ENCODE peak calls at places on chromosomes 5 and 9, in five cellular contexts. One of them, this sample, is unnamed.
A peak's percentile ranks its signal among the peaks of the same experiment; 100 is the strongest.

GRCh38 chr5:66452109-66452508 is 144.1 kb upstream of the MAST4 start:
- DNase-seq in CD8-positive, alpha-beta T cell: no peak
- DNase-seq in keratinocyte: no peak
- DNase-seq in GM23338: no peak
- DNase-seq in GM23248: no peak
- DNase-seq in this sample: no peak

GRCh38 chr5:171913987-171914273 is 92.5 kb downstream of the FBXW11 start:
- DNase-seq in GM23338: no peak
- DNase-seq in keratinocyte: no peak
- DNase-seq in GM23248: peak; percentile 46
- DNase-seq in CD8-positive, alpha-beta T cell: no peak
- DNase-seq in this sample: no peak

GRCh38 chr9:37925786-37926736 is 22.1 kb upstream of the SLC25A51 start:
- DNase-seq in CD8-positive, alpha-beta T cell: no peak
- DNase-seq in GM23248: peak; percentile 44
- DNase-seq in keratinocyte: no peak
- DNase-seq in GM23338: no peak
- DNase-seq in this sample: no peak

GRCh38 chr5:73312872-73313510 is 135.6 kb downstream of the FOXD1 start:
- DNase-seq in keratinocyte: no peak
- DNase-seq in GM23248: peak; percentile 73
- DNase-seq in GM23338: no peak
- DNase-seq in CD8-positive, alpha-beta T cell: no peak
- DNase-seq in this sample: no peak

GRCh38 chr5:5583023-5583765 is 160.7 kb downstream of the ICE1 start:
- DNase-seq in keratinocyte: no peak
- DNase-seq in CD8-positive, alpha-beta T cell: no peak
- DNase-seq in GM23338: no peak
- DNase-seq in GM23248: no peak
- DNase-seq in this sample: no peak

GRCh38 chr5:108788142-108788541 is 40.4 kb downstream of the FER start:
- DNase-seq in keratinocyte: no peak
- DNase-seq in GM23338: no peak
- DNase-seq in GM23248: peak; percentile 24
- DNase-seq in CD8-positive, alpha-beta T cell: no peak
- DNase-seq in this sample: no peak

GRCh38 chr5:150272531-150272930 is 17.0 kb downstream of the CAMK2A start:
- DNase-seq in keratinocyte: no peak
- DNase-seq in GM23248: peak; percentile 55
- DNase-seq in GM23338: peak; percentile 86
- DNase-seq in CD8-positive, alpha-beta T cell: no peak
- DNase-seq in this sample: peak; percentile 66

GRCh38 chr5:43636076-43636475 is 33.1 kb downstream of the NNT start:
- DNase-seq in keratinocyte: no peak
- DNase-seq in GM23338: no peak
- DNase-seq in CD8-positive, alpha-beta T cell: no peak
- DNase-seq in GM23248: peak; percentile 7
- DNase-seq in this sample: no peak

GRCh38 chr9:94767331-94768099 is 41.0 kb downstream of the AOPEP start:
- DNase-seq in GM23338: no peak
- DNase-seq in GM23248: peak; percentile 23
- DNase-seq in CD8-positive, alpha-beta T cell: no peak
- DNase-seq in keratinocyte: no peak
- DNase-seq in this sample: no peak

GRCh38 chr5:88883059-88883565 is at the start of gene MEF2C:
- DNase-seq in keratinocyte: no peak
- DNase-seq in GM23248: peak; percentile 87
- DNase-seq in GM23338: peak; percentile 59
- DNase-seq in CD8-positive, alpha-beta T cell: no peak
- DNase-seq in this sample: peak; percentile 41

GRCh38 chr5:88879724-88880123 is 3.3 kb downstream of the MEF2C start:
- DNase-seq in GM23248: no peak
- DNase-seq in keratinocyte: no peak
- DNase-seq in CD8-positive, alpha-beta T cell: no peak
- DNase-seq in GM23338: no peak
- DNase-seq in this sample: no peak

GRCh38 chr5:88880196-88880595 is 2.8 kb downstream of the MEF2C start:
- DNase-seq in keratinocyte: no peak
- DNase-seq in GM23248: no peak
- DNase-seq in GM23338: no peak
- DNase-seq in CD8-positive, alpha-beta T cell: no peak
- DNase-seq in this sample: no peak

GRCh38 chr5:88882321-88883038 is 504 bp downstream of the MEF2C start:
- DNase-seq in keratinocyte: no peak
- DNase-seq in GM23248: peak; percentile 40
- DNase-seq in GM23338: no peak
- DNase-seq in CD8-positive, alpha-beta T cell: no peak
- DNase-seq in this sample: no peak

DNA sequence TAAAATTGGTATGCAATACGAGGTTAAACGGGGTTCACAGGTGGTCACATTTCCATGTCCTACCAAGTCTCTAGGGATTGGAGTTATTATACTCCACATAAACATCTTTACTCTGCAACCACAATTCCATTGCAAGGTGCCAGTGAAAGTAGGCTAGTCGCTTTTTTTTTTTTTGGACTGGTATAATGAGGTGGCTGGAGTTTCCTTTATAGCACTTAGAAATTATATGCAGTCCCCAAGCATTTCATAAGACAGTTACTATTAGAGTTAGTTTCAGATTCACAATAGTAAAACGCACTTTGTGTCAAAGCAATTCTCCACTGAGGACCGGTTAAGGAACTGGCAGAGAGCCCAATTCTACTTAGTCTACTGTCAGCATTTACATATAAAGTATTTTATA is 1.4 kb downstream of the MEF2C start:
- DNase-seq in GM23338: no peak
- DNase-seq in keratinocyte: no peak
- DNase-seq in CD8-positive, alpha-beta T cell: no peak
- DNase-seq in GM23248: peak; percentile 54
- DNase-seq in this sample: no peak
- H3K27ac ChIP-seq in GM23338: no peak overlapping the region
- H3K27ac ChIP-seq in keratinocyte: no peak overlapping the region
- H3K27ac ChIP-seq in CD8-positive, alpha-beta T cell: no peak overlapping the region
- H3K27ac ChIP-seq in GM23248: no peak overlapping the region
- H3K27ac ChIP-seq in this sample: no peak overlapping the region

DNA sequence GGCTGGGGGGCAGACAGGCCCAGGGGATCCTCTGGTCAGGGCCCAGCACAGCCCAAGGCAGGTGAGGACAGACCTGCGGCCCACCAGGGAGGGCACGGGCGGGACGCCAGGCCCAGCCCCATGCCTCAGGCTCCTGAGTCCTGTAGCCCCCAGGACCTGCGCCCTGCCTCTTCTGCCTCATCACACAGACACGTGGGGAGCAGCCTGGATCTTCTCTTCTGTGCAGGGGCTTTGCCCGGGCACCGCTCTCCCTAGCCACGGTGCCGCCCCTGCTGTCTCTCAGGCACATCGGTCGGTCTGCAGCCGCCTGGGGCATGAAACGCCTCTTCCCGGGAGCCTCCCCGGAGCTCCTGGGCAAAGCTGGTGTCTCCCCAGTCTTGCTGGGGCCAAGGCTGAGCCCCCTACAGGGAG is 40.2 kb upstream of the EGFL7 start:
- DNase-seq in keratinocyte: peak; percentile 65
- DNase-seq in GM23248: no peak
- DNase-seq in GM23338: no peak
- DNase-seq in CD8-positive, alpha-beta T cell: no peak
- DNase-seq in this sample: no peak
- H3K27ac ChIP-seq in keratinocyte: peak overlapping the region; percentile 99
- H3K27ac ChIP-seq in GM23248: no peak overlapping the region
- H3K27ac ChIP-seq in GM23338: no peak overlapping the region
- H3K27ac ChIP-seq in CD8-positive, alpha-beta T cell: no peak overlapping the region
- H3K27ac ChIP-seq in this sample: peak overlapping the region; percentile 100

GRCh38 chr9:136654820-136655219 is 7.9 kb upstream of the EGFL7 start:
- DNase-seq in GM23338: no peak
- DNase-seq in GM23248: no peak
- DNase-seq in keratinocyte: no peak
- DNase-seq in CD8-positive, alpha-beta T cell: no peak
- DNase-seq in this sample: no peak

GRCh38 chr9:136656339-136656738 is 6.4 kb upstream of the EGFL7 start:
- DNase-seq in keratinocyte: no peak
- DNase-seq in GM23248: no peak
- DNase-seq in CD8-positive, alpha-beta T cell: no peak
- DNase-seq in GM23338: no peak
- DNase-seq in this sample: no peak

GRCh38 chr9:136656795-136657611 is 5.7 kb upstream of the EGFL7 start:
- DNase-seq in GM23248: no peak
- DNase-seq in GM23338: no peak
- DNase-seq in CD8-positive, alpha-beta T cell: no peak
- DNase-seq in keratinocyte: no peak
- DNase-seq in this sample: no peak

GRCh38 chr9:136653323-136654064 is 9.2 kb upstream of the EGFL7 start:
- DNase-seq in GM23248: no peak
- DNase-seq in CD8-positive, alpha-beta T cell: no peak
- DNase-seq in keratinocyte: no peak
- DNase-seq in GM23338: no peak
- DNase-seq in this sample: no peak

GRCh38 chr9:136655244-136656225 is 7.2 kb upstream of the EGFL7 start:
- DNase-seq in keratinocyte: no peak
- DNase-seq in GM23248: no peak
- DNase-seq in CD8-positive, alpha-beta T cell: no peak
- DNase-seq in GM23338: no peak
- DNase-seq in this sample: no peak
- H3K27ac ChIP-seq in keratinocyte: no peak overlapping the region
- H3K27ac ChIP-seq in GM23248: no peak overlapping the region
- H3K27ac ChIP-seq in CD8-positive, alpha-beta T cell: no peak overlapping the region
- H3K27ac ChIP-seq in GM23338: no peak overlapping the region
- H3K27ac ChIP-seq in this sample: peak overlapping the region; percentile 56

GRCh38 chr5:17415282-17415681 is 82.7 kb upstream of the TAF11L2 start:
- DNase-seq in CD8-positive, alpha-beta T cell: no peak
- DNase-seq in GM23338: peak; percentile 74
- DNase-seq in keratinocyte: no peak
- DNase-seq in GM23248: no peak
- DNase-seq in this sample: no peak

GRCh38 chr5:17413691-17414090 is 84.3 kb upstream of the TAF11L2 start:
- DNase-seq in CD8-positive, alpha-beta T cell: no peak
- DNase-seq in keratinocyte: no peak
- DNase-seq in GM23248: peak; percentile 7
- DNase-seq in GM23338: no peak
- DNase-seq in this sample: no peak

GRCh38 chr5:17405976-17406876 is 91.8 kb upstream of the TAF11L2 start:
- DNase-seq in GM23248: peak; percentile 61
- DNase-seq in CD8-positive, alpha-beta T cell: no peak
- DNase-seq in keratinocyte: peak; percentile 69
- DNase-seq in GM23338: no peak
- DNase-seq in this sample: peak; percentile 58

GRCh38 chr5:17412760-17413671 is 85.0 kb upstream of the TAF11L2 start:
- DNase-seq in keratinocyte: no peak
- DNase-seq in CD8-positive, alpha-beta T cell: no peak
- DNase-seq in GM23248: no peak
- DNase-seq in GM23338: no peak
- DNase-seq in this sample: no peak

DNA sequence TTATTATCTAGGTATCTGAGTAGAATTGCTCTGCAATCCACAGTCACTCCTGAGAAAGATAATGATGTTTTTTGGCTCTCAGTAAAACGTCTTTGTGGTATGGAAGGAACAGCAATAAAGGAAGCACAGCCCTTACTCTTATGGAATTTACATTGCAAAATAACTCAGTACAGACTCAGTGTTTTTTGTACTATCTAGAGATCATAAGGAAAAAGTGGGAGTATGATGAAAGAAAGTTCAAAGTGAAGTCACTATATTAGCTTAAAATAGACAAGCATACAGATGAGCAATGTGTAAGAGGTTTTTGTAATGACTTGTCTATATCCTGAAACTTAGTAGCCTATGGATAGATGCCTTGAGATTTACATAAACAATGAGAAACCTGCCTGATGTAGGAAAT is 86.6 kb upstream of the TAF11L2 start:
- DNase-seq in keratinocyte: no peak
- DNase-seq in CD8-positive, alpha-beta T cell: no peak
- DNase-seq in GM23248: peak; percentile 49
- DNase-seq in GM23338: no peak
- DNase-seq in this sample: peak; percentile 9
- H3K27ac ChIP-seq in keratinocyte: peak overlapping the region; percentile 33
- H3K27ac ChIP-seq in CD8-positive, alpha-beta T cell: no peak overlapping the region
- H3K27ac ChIP-seq in GM23248: no peak overlapping the region
- H3K27ac ChIP-seq in GM23338: no peak overlapping the region
- H3K27ac ChIP-seq in this sample: no peak overlapping the region

GRCh38 chr5:119393201-119393691 is 37.4 kb downstream of the TNFAIP8 start:
- DNase-seq in GM23248: no peak
- DNase-seq in keratinocyte: no peak
- DNase-seq in GM23338: no peak
- DNase-seq in CD8-positive, alpha-beta T cell: no peak
- DNase-seq in this sample: no peak
- H3K27ac ChIP-seq in GM23248: peak overlapping the region; percentile 11
- H3K27ac ChIP-seq in keratinocyte: no peak overlapping the region
- H3K27ac ChIP-seq in GM23338: no peak overlapping the region
- H3K27ac ChIP-seq in CD8-positive, alpha-beta T cell: no peak overlapping the region
- H3K27ac ChIP-seq in this sample: no peak overlapping the region

GRCh38 chr5:21678526-21678925 is 1174.6 kb downstream of the CDH12 start:
- DNase-seq in keratinocyte: no peak
- DNase-seq in GM23338: no peak
- DNase-seq in GM23248: no peak
- DNase-seq in CD8-positive, alpha-beta T cell: no peak
- DNase-seq in this sample: no peak
- H3K27ac ChIP-seq in keratinocyte: no peak overlapping the region
- H3K27ac ChIP-seq in GM23338: no peak overlapping the region
- H3K27ac ChIP-seq in GM23248: no peak overlapping the region
- H3K27ac ChIP-seq in CD8-positive, alpha-beta T cell: no peak overlapping the region
- H3K27ac ChIP-seq in this sample: no peak overlapping the region

GRCh38 chr5:39253211-39253610 is 33.8 kb upstream of the FYB1 start:
- DNase-seq in CD8-positive, alpha-beta T cell: no peak
- DNase-seq in keratinocyte: no peak
- DNase-seq in GM23248: peak; percentile 72
- DNase-seq in GM23338: no peak
- DNase-seq in this sample: peak; percentile 25
- H3K27ac ChIP-seq in CD8-positive, alpha-beta T cell: no peak overlapping the region
- H3K27ac ChIP-seq in keratinocyte: peak overlapping the region; percentile 10
- H3K27ac ChIP-seq in GM23248: no peak overlapping the region
- H3K27ac ChIP-seq in GM23338: no peak overlapping the region
- H3K27ac ChIP-seq in this sample: no peak overlapping the region

This sample was measured in RWPE1.